ENCODE peak calls at places on chromosome 9, in six cellular contexts. O is tibial nerve, G is GM12878, M is HepG2, Y is transverse colon, T is A549. S is an unnamed sample.

GRCh38 chr9:130660683-130661460 is 3.5 kb upstream of the PRDM12 start:
- DNase-seq in O (no peak), G (no peak), M (no peak), Y (no peak), T (no peak), S (no peak)

GRCh38 chr9:7960615-7961014 is 161.0 kb upstream of the DMAC1 start:
- DNase-seq in O (no peak), G (no peak), M (no peak), Y (no peak), T (no peak), S (no peak)

GRCh38 chr9:130106860-130107848 is 53.4 kb downstream of the GPR107 start:
- DNase-seq in O (peak; percentile 91), G (no peak), M (peak; percentile 55), Y (peak; percentile 85), T (peak; percentile 59), S (peak; percentile 95)

GRCh38 chr9:87826331-87826730 is 56.3 kb upstream of the SPATA31E1 start:
- DNase-seq in O (no peak), G (no peak), M (no peak), Y (no peak), T (no peak), S (no peak)

GRCh38 chr9:636931-637591 is 204.4 kb upstream of the DMRT1 start:
- DNase-seq in O (no peak), G (no peak), M (no peak), Y (no peak), T (no peak), S (no peak)

GRCh38 chr9:86324901-86325300 is 29.3 kb downstream of the TUT7 start:
- DNase-seq in O (no peak), G (no peak), M (no peak), Y (no peak), T (no peak), S (no peak)

GRCh38 chr9:113875917-113876805 is at the start of gene ZNF618:
- DNase-seq in O (no peak), G (no peak), M (no peak), Y (peak; percentile 24), T (peak; percentile 55), S (no peak)

GRCh38 chr9:33229359-33230120 is 10.4 kb upstream of the SPINK4 start:
- DNase-seq in O (no peak), G (no peak), M (peak; percentile 78), Y (peak; percentile 93), T (peak; percentile 82), S (no peak)

GRCh38 chr9:110922145-110922544 is 116.1 kb downstream of the LPAR1 start:
- DNase-seq in O (no peak), G (no peak), M (no peak), Y (no peak), T (no peak), S (no peak)

GRCh38 chr9:33719581-33720374 is 75.6 kb upstream of the PRSS3 start:
- DNase-seq in O (no peak), G (no peak), M (peak; percentile 16), Y (no peak), T (peak; percentile 30), S (no peak)

GRCh38 chr9:17795708-17796107 is 216.8 kb downstream of the SH3GL2 start:
- DNase-seq in O (no peak), G (no peak), M (no peak), Y (no peak), T (no peak), S (no peak)

GRCh38 chr9:107683566-107683965 is 194.0 kb upstream of the KLF4 start:
- DNase-seq in O (no peak), G (no peak), M (no peak), Y (peak; percentile 47), T (no peak), S (no peak)

GRCh38 chr9:20207161-20207560 is 415.1 kb downstream of the MLLT3 start:
- DNase-seq in O (no peak), G (no peak), M (no peak), Y (no peak), T (no peak), S (no peak)

GRCh38 chr9:121728916-121729315 is 77.5 kb downstream of the DAB2IP start:
- DNase-seq in O (no peak), G (no peak), M (no peak), Y (no peak), T (no peak), S (no peak)

GRCh38 chr9:121727295-121728028 is 76.0 kb downstream of the DAB2IP start:
- DNase-seq in O (no peak), G (no peak), M (no peak), Y (no peak), T (no peak), S (no peak)

GRCh38 chr9:121721770-121722169 is 70.3 kb downstream of the DAB2IP start:
- DNase-seq in O (no peak), G (no peak), M (no peak), Y (no peak), T (no peak), S (no peak)

GRCh38 chr9:121720992-121721350 is 69.5 kb downstream of the DAB2IP start:
- DNase-seq in O (no peak), G (no peak), M (no peak), Y (no peak), T (peak; percentile 52), S (no peak)

GRCh38 chr9:121725008-121725795 is 73.8 kb downstream of the DAB2IP start:
- DNase-seq in O (peak; percentile 93), G (no peak), M (no peak), Y (peak; percentile 77), T (no peak), S (peak; percentile 97)
- TF ChIP-seq EP300 in O (peak; percentile 98), G (no peak), M (no peak), Y (peak; percentile 53), T (no peak), S (peak; percentile 79)

GRCh38 chr9:121326130-121326838 is 43.8 kb downstream of the STOM start:
- DNase-seq in O (peak; percentile 87), G (no peak), M (no peak), Y (peak; percentile 75), T (no peak), S (peak; percentile 97)
- TF ChIP-seq EP300 in O (peak; percentile 94), G (no peak), M (no peak), Y (peak; percentile 97), T (no peak), S (peak; percentile 96)

GRCh38 chr9:83707768-83708514 is at the start of gene UBQLN1:
- DNase-seq in O (peak; percentile 92), G (peak; percentile 72), M (peak; percentile 88), Y (peak; percentile 95), T (peak; percentile 97), S (peak; percentile 98)
- TF ChIP-seq EP300 in O (peak; percentile 97), G (peak; percentile 20), M (no peak), Y (no peak), T (no peak), S (no peak)

GRCh38 chr9:136728080-136728547 is 14.6 kb downstream of the LCN10 start:
- DNase-seq in O (peak; percentile 81), G (peak; percentile 39), M (peak; percentile 67), Y (peak; percentile 92), T (peak; percentile 81), S (peak; percentile 97)
- TF ChIP-seq EP300 in O (peak; percentile 99), G (no peak), M (no peak), Y (no peak), T (no peak), S (no peak)

GRCh38 chr9:116005267-116005666 is 148.3 kb upstream of the PAPPA start:
- DNase-seq in O (no peak), G (no peak), M (no peak), Y (no peak), T (no peak), S (no peak)
- TF ChIP-seq EP300 in O (no peak), G (no peak), M (no peak), Y (no peak), T (no peak), S (no peak)

DNA sequence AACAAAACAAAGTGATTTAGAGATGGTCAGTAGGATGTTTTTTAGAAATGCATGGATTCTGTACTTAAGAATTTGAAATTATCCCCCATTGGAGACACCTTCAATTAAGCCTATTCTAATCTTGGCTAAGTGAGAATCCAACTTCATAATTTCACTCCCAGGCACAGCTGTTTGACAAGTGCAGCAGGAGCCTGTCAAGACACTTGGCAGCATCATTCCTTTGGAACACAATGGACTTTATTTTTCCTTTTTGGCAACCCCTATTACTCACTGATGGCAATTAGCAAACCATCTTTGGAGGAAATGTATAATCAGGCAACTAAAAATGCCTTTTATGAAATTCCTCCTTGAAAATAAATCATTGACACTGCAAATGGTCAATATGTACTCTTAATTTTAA is 194.7 kb downstream of the GLIS3 start:
- DNase-seq in O (no peak), G (no peak), M (no peak), Y (no peak), T (no peak), S (no peak)
- TF ChIP-seq EP300 in O (no peak), G (no peak), M (no peak), Y (no peak), T (no peak), S (no peak)